ENCODE peak calls at places on chromosomes 12 and 14, in four cellular contexts. R is trophoblast cell, I is cardiac muscle cell, E is RWPE1. L is an unnamed sample.

GRCh38 chr12:70309348-70309747 is 56.7 kb upstream of the KCNMB4 start:
- DNase-seq in R (no peak), I (no peak), E (no peak), L (no peak)

GRCh38 chr12:100758083-100758482 is 36.5 kb upstream of the ANO4 start:
- DNase-seq in R (no peak), I (no peak), E (no peak), L (no peak)

GRCh38 chr12:31323466-31324115 is 2.4 kb downstream of the SINHCAF start:
- DNase-seq in R (no peak), I (no peak), E (peak), L (no peak)

GRCh38 chr12:63941879-63942278 is 97.4 kb downstream of the SRGAP1 start:
- DNase-seq in R (no peak), I (no peak), E (no peak), L (no peak)

GRCh38 chr14:92407395-92407794 is 84.4 kb downstream of the SLC24A4 start:
- DNase-seq in R (no peak), I (no peak), E (no peak), L (no peak)

GRCh38 chr12:6363330-6364036 is 11.9 kb downstream of the SCNN1A start:
- DNase-seq in R (peak), I (peak), E (peak), L (peak)

GRCh38 chr12:107327783-107328182 is 234.4 kb upstream of the CRY1 start:
- DNase-seq in R (no peak), I (no peak), E (no peak), L (no peak)

GRCh38 chr14:31024577-31025334 is 693 bp upstream of the AP4S1 start:
- DNase-seq in R (no peak), I (no peak), E (no peak), L (no peak)

GRCh38 chr14:73259837-73260236 is 22.5 kb downstream of the PAPLN start:
- DNase-seq in R (no peak), I (no peak), E (no peak), L (no peak)

GRCh38 chr14:91229743-91230200 is 14.7 kb downstream of the GPR68 start:
- DNase-seq in R (no peak), I (no peak), E (no peak), L (no peak)

GRCh38 chr12:29365091-29365490 is 15.9 kb downstream of the ERGIC2 start:
- DNase-seq in R (no peak), I (no peak), E (no peak), L (no peak)

GRCh38 chr14:77459072-77459723 is 1.3 kb downstream of the AHSA1 start:
- DNase-seq in R (peak), I (peak), E (peak), L (no peak)

GRCh38 chr14:32986791-32987545 is 48.3 kb downstream of the NPAS3 start:
- DNase-seq in R (peak), I (no peak), E (no peak), L (no peak)

GRCh38 chr12:2187195-2187963 is 134.6 kb downstream of the CACNA1C start:
- DNase-seq in R (no peak), I (no peak), E (no peak), L (no peak)

GRCh38 chr12:121277367-121277744 is 19.2 kb downstream of the CAMKK2 start:
- DNase-seq in R (no peak), I (no peak), E (no peak), L (no peak)

GRCh38 chr12:94149781-94150482 is 1.6 kb downstream of the PLXNC1 start:
- DNase-seq in R (no peak), I (peak), E (no peak), L (no peak)

GRCh38 chr14:83975435-83976222 is 1554.3 kb upstream of the FLRT2 start:
- DNase-seq in R (no peak), I (peak), E (no peak), L (peak)

GRCh38 chr12:48013287-48013686 is 9.0 kb upstream of the COL2A1 start:
- DNase-seq in R (no peak), I (no peak), E (no peak), L (peak)

GRCh38 chr12:109655578-109655977 is 58.0 kb upstream of the FAM222A start:
- DNase-seq in R (no peak), I (no peak), E (no peak), L (no peak)

GRCh38 chr12:109654357-109654756 is 59.3 kb upstream of the FAM222A start:
- DNase-seq in R (no peak), I (no peak), E (no peak), L (no peak)

GRCh38 chr12:109653896-109654295 is 59.7 kb upstream of the FAM222A start:
- DNase-seq in R (no peak), I (no peak), E (no peak), L (no peak)

GRCh38 chr12:109652233-109652772 is 61.3 kb upstream of the FAM222A start:
- DNase-seq in R (no peak), I (no peak), E (no peak), L (no peak)

GRCh38 chr12:109656681-109657262 is 56.9 kb upstream of the FAM222A start:
- DNase-seq in R (no peak), I (no peak), E (no peak), L (no peak)
- H3K27ac ChIP-seq in R (no peak), I (peak), E (no peak), L (no peak)

GRCh38 chr14:105142651-105143450 is 25.7 kb downstream of the JAG2 start:
- DNase-seq in R (no peak), I (no peak), E (no peak), L (no peak)
- H3K27ac ChIP-seq in R (no peak), I (no peak), E (peak), L (no peak)

DNA sequence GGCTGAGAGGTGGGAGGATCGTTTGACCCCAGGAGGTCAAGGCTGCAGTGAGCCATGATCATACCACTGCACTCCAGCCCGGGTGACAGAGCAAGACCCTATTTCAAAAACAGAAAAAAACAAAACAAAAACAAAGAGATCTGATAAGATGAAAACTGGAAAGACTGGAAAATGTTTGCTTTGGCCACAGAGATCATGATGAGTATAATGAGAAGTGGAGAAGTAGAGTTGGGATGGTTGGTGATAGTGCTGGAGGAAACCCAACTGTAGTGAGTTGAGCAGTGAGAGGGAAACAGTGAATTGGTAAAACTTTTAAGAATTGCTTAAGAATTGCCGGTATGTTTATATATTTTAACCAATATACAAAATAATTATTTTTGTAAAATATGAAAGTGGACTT is 39.2 kb downstream of the MON2 start:
- DNase-seq in R (no peak), I (no peak), E (no peak), L (no peak)
- H3K27ac ChIP-seq in R (no peak), I (no peak), E (no peak), L (no peak)

GRCh38 chr14:70318635-70319013 is 40.9 kb downstream of the COX16 start:
- DNase-seq in R (no peak), I (no peak), E (no peak), L (no peak)
- H3K27ac ChIP-seq in R (no peak), I (no peak), E (no peak), L (no peak)

GRCh38 chr12:114812384-114812783 is 128.4 kb upstream of the TBX3 start:
- DNase-seq in R (no peak), I (no peak), E (no peak), L (no peak)
- H3K27ac ChIP-seq in R (peak), I (no peak), E (no peak), L (no peak)

DNA sequence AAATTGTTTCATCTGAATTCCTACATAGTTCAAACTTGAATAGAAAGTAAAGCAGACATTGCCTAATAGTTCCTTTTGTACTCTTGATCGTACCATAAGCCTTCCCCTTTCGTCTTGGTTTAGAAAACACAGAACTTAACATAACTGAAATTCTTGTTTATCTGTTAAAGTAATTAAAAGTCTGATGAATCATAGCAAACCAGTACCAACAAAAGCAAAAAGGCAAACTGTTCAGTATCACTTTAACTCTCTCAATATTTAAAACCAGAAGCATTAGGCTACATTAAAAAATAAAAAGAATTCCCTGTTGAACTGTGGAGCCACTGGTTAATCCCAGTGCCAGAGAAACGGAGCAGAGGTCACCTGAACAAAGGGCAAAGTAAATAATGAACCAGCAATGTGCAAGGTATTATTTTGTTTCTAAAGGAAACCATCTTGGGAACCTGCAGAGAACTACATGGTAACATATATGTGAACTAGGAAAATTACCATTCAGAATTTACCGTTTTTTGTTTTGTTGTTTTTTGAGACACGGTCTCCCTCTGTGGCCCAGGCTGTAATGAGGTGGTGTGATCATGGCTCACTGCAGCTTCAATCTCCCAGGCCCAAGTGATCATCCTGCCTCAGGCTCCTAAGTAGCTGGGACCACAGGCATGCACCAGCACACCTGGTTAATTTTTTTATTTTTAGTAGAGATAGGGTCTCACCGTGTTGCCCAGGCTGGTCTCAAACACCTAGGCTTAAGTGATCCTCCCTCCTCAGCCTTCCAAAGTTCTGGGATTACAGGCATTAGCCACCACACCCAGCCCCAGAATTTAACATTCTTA is 17.1 kb upstream of the HIGD1C start:
- DNase-seq in R (peak), I (no peak), E (no peak), L (no peak)
- H3K27ac ChIP-seq in R (peak), I (no peak), E (peak), L (peak)

DNA sequence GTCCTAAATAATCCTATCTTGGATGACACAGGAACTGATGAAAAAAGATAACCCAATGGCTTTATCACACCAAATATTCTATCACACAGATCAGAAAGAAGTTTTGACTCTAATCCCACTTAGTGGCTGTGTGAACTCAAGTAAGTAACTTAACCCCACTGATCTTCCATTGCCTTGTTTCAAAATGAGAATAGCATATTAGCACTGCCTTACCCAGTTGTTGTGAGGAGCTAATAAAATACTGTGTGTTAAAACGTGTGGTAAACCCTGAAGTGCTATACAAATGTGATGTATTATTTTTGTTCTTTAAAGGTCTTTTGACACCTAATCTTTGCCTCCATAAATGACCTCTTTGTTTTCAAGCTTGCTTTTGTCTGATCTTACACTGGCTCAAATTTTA is 60.9 kb upstream of the ARID2 start:
- DNase-seq in R (no peak), I (no peak), E (no peak), L (no peak)
- H3K27ac ChIP-seq in R (no peak), I (no peak), E (no peak), L (no peak)